ENCODE peak calls at places on chromosomes 13 and 19, in nine cellular contexts. B is esophagus muscularis mucosa, C is NCI-H1436 treated with DMSO at 0.1 percent for 48 hours, W is sigmoid colon, N is substantia nigra, L is neural progenitor cell, O is AG10803, G is breast epithelium, J is fibroblast of lung. X is an unnamed sample.

GRCh38 chr13:106349080-106349841 is 186.2 kb downstream of the EFNB2 start:
- DNase-seq in O (no peak), W (no peak), G (no peak), C (no peak), J (peak; percentile 71), N (no peak), L (peak; percentile 71), B (no peak), X (peak; percentile 49)

GRCh38 chr19:46670874-46671273 is 9.9 kb upstream of the DACT3 start:
- DNase-seq in O (peak; percentile 20), C (no peak), W (no peak), N (no peak), G (no peak), J (peak; percentile 62), L (no peak), B (no peak), X (no peak)

GRCh38 chr19:54893406-54893805 is 12.5 kb upstream of the NCR1 start:
- DNase-seq in W (no peak), O (no peak), G (no peak), L (no peak), N (no peak), B (no peak), J (peak; percentile 2), C (no peak), X (no peak)

GRCh38 chr19:34733266-34733825 is 697 bp upstream of the ZNF181 start:
- DNase-seq in W (peak; percentile 75), N (no peak), B (no peak), L (peak; percentile 62), G (no peak), J (no peak), C (no peak), O (no peak), X (peak; percentile 62)

GRCh38 chr13:38952827-38953226 is 37.8 kb downstream of the STOML3 start:
- DNase-seq in L (no peak), W (no peak), G (no peak), C (no peak), O (no peak), J (no peak), N (no peak), B (no peak), X (no peak)

GRCh38 chr13:49357694-49358093 is 86.2 kb downstream of the CAB39L start:
- DNase-seq in N (no peak), G (no peak), C (no peak), J (peak; percentile 85), L (no peak), O (peak; percentile 72), W (peak; percentile 7), B (no peak), X (no peak)

GRCh38 chr13:23695196-23695595 is 125.0 kb downstream of the TNFRSF19 start:
- DNase-seq in B (no peak), C (no peak), J (no peak), N (no peak), W (no peak), L (no peak), O (no peak), G (no peak), X (no peak)

GRCh38 chr13:98265669-98266551 is 88.8 kb upstream of the RNF113B start:
- DNase-seq in B (no peak), L (no peak), C (no peak), O (peak; percentile 45), J (peak; percentile 78), N (no peak), W (no peak), G (no peak), X (peak; percentile 75)

GRCh38 chr19:49125025-49125731 is 5.8 kb downstream of the PPFIA3 start:
- DNase-seq in C (no peak), W (no peak), B (no peak), N (no peak), O (no peak), G (no peak), J (no peak), L (peak; percentile 45), X (peak; percentile 89)

GRCh38 chr19:16860996-16861395 is 27.8 kb upstream of the F2RL3 start:
- DNase-seq in J (no peak), C (no peak), N (no peak), O (no peak), G (no peak), B (no peak), L (no peak), W (no peak), X (no peak)

GRCh38 chr19:46009530-46010510 is 13.0 kb downstream of the PGLYRP1 start:
- DNase-seq in J (peak; percentile 59), B (no peak), N (peak; percentile 82), C (no peak), L (peak; percentile 79), G (no peak), W (peak; percentile 74), O (peak; percentile 55), X (no peak)

GRCh38 chr19:52170863-52171320 is 529 bp downstream of the ZNF836 start:
- DNase-seq in O (no peak), N (peak; percentile 22), J (no peak), G (no peak), L (peak; percentile 57), B (no peak), W (peak; percentile 67), C (no peak), X (no peak)

GRCh38 chr13:36297259-36297599 is 385 bp downstream of the CCDC169 start:
- DNase-seq in J (peak; percentile 50), N (no peak), B (no peak), O (peak; percentile 32), C (no peak), G (no peak), W (no peak), L (no peak), X (no peak)

GRCh38 chr19:16588089-16588823 is 16.0 kb upstream of the SLC35E1 start:
- DNase-seq in J (peak; percentile 50), B (no peak), N (no peak), G (no peak), W (no peak), C (no peak), O (no peak), L (no peak), X (peak; percentile 64)

GRCh38 chr13:80374453-80374852 is 33.5 kb upstream of the SPRY2 start:
- DNase-seq in G (peak; percentile 82), B (no peak), L (no peak), J (no peak), N (no peak), C (no peak), O (no peak), W (peak; percentile 89), X (no peak)

GRCh38 chr13:30408319-30409101 is 13.8 kb upstream of the UBE2L5 start:
- DNase-seq in J (peak; percentile 87), N (peak; percentile 85), W (peak; percentile 98), B (peak; percentile 98), O (peak; percentile 88), L (peak; percentile 96), G (peak; percentile 95), C (no peak), X (peak; percentile 95)

GRCh38 chr19:9757544-9758501 is 10.7 kb downstream of the ZNF846 start:
- DNase-seq in L (no peak), O (no peak), N (no peak), C (no peak), B (no peak), J (peak; percentile 4), G (no peak), W (no peak), X (no peak)

GRCh38 chr19:16025108-16026101 is 50.9 kb upstream of the TPM4 start:
- DNase-seq in O (peak; percentile 74), G (no peak), W (peak; percentile 55), N (no peak), J (peak; percentile 36), L (peak; percentile 36), C (no peak), B (no peak), X (peak; percentile 42)

GRCh38 chr19:1173160-1173844 is 766 bp downstream of the SBNO2 start:
- DNase-seq in C (no peak), W (peak; percentile 73), B (no peak), L (peak; percentile 46), O (no peak), G (peak; percentile 26), N (no peak), J (no peak), X (peak; percentile 55)

GRCh38 chr13:109939838-109940237 is 153.5 kb upstream of the IRS2 start:
- DNase-seq in W (no peak), N (no peak), G (no peak), B (no peak), L (no peak), C (no peak), J (no peak), O (no peak), X (no peak)

GRCh38 chr13:40460116-40460515 is 206.3 kb downstream of the FOXO1 start:
- DNase-seq in J (peak; percentile 64), C (no peak), G (no peak), L (no peak), O (peak; percentile 37), W (no peak), B (no peak), N (no peak), X (no peak)